ENCODE peak calls at places on chromosomes 7 and 10, in five cellular contexts. W is GM23338, C is neural progenitor cell, V is PC-3, O is GM23248. F is an unnamed sample. For H3F3A, the result is how much of the 10 kb centered on the place peaks cover.

GRCh38 chr7:43764807-43765491 is 6.5 kb downstream of the BLVRA start:
- DNase-seq in W (no peak), O (peak), V (peak), C (no peak), F (no peak)

GRCh38 chr10:21604651-21605050 is 70.6 kb downstream of the MLLT10 start:
- DNase-seq in O (no peak), C (no peak), W (no peak), V (no peak), F (no peak)

GRCh38 chr10:947051-947450 is 15.5 kb upstream of the LARP4B start:
- DNase-seq in W (no peak), O (no peak), V (no peak), C (no peak), F (no peak)

GRCh38 chr7:76108540-76109233 is 60.8 kb downstream of the MDH2 start:
- DNase-seq in V (peak), O (peak), W (no peak), C (no peak), F (no peak)

GRCh38 chr10:22893776-22894175 is 34.1 kb upstream of the ARMC3 start:
- DNase-seq in O (no peak), V (no peak), C (no peak), W (no peak), F (no peak)

GRCh38 chr7:152636436-152636835 is 39.5 kb downstream of the XRCC2 start:
- DNase-seq in C (no peak), O (no peak), V (no peak), W (no peak), F (no peak)

GRCh38 chr10:68342909-68343516 is 10.3 kb upstream of the PBLD start:
- DNase-seq in C (no peak), W (no peak), O (peak), V (peak), F (no peak)

GRCh38 chr10:114375082-114375481 is 29.2 kb downstream of the AFAP1L2 start:
- DNase-seq in C (no peak), O (no peak), V (peak), W (no peak), F (no peak)

GRCh38 chr10:132502544-132503300 is 34.9 kb upstream of the INPP5A start:
- DNase-seq in C (no peak), V (no peak), W (no peak), O (no peak), F (no peak)

GRCh38 chr10:69961864-69962745 is 90.5 kb upstream of the MACROH2A2 start:
- DNase-seq in O (no peak), W (no peak), C (no peak), V (no peak), F (no peak)

GRCh38 chr7:27149817-27150567 is 2.4 kb downstream of the HOXA3 start:
- DNase-seq in O (no peak), V (peak), C (no peak), W (no peak), F (no peak)

GRCh38 chr7:102236592-102237287 is 49.9 kb upstream of the SH2B2 start:
- DNase-seq in C (peak), V (peak), W (peak), O (peak), F (peak)

GRCh38 chr10:71725998-71726672 is 6.6 kb upstream of the C10orf105 start:
- DNase-seq in W (peak), C (peak), O (peak), V (peak), F (peak)

GRCh38 chr10:52864459-52865106 is 92.0 kb upstream of the MBL2 start:
- DNase-seq in C (peak), V (peak), W (peak), O (peak), F (peak)

GRCh38 chr7:99021941-99022560 is 121.9 kb downstream of the SMURF1 start:
- DNase-seq in W (no peak), C (no peak), V (peak), O (no peak), F (no peak)

GRCh38 chr10:31419394-31420063 is 100.5 kb downstream of the ZEB1 start:
- DNase-seq in V (peak), W (no peak), O (peak), C (no peak), F (no peak)

GRCh38 chr7:30082686-30083085 is 52.1 kb upstream of the MTURN start:
- DNase-seq in O (peak), W (no peak), C (no peak), V (no peak), F (no peak)

GRCh38 chr7:90312745-90313144 is 8.4 kb downstream of the FAM237B start:
- DNase-seq in V (peak), C (peak), W (peak), O (peak), F (no peak)

GRCh38 chr7:39979406-39980073 is 29.5 kb downstream of the CDK13 start:
- DNase-seq in C (no peak), W (no peak), O (no peak), V (no peak), F (no peak)

GRCh38 chr10:94963901-94964300 is 25.4 kb downstream of the CYP2C9 start:
- DNase-seq in V (peak), W (peak), O (peak), C (peak), F (peak)

GRCh38 chr7:123615344-123615743 is 13.7 kb downstream of the ASB15 start:
- DNase-seq in C (peak), O (peak), W (no peak), V (no peak), F (no peak)

GRCh38 chr10:112202561-112203241 is 19.1 kb upstream of the GPAM start:
- DNase-seq in V (peak), O (peak), W (no peak), C (no peak), F (no peak)

GRCh38 chr10:958856-959255 is 27.4 kb upstream of the LARP4B start:
- DNase-seq in O (no peak), V (no peak), W (no peak), C (no peak), F (no peak)

GRCh38 chr10:10498781-10499180 is 518.9 kb upstream of the CELF2 start:
- DNase-seq in C (no peak), W (no peak), O (peak), V (no peak), F (no peak)

GRCh38 chr7:108660465-108660864 is 90.8 kb downstream of the DNAJB9 start:
- DNase-seq in W (peak), V (peak), C (peak), O (peak), F (no peak)

GRCh38 chr10:77770081-77770867 is 132.7 kb upstream of the KCNMA1 start:
- DNase-seq in V (no peak), O (no peak), C (no peak), W (no peak), F (no peak)

GRCh38 chr7:74134117-74134539 is 40.0 kb upstream of the EIF4H start:
- DNase-seq in W (no peak), O (peak), C (no peak), V (no peak), F (no peak)

GRCh38 chr10:3525832-3526449 is 259.1 kb downstream of the KLF6 start:
- DNase-seq in C (no peak), O (peak), W (no peak), V (peak), F (no peak)

GRCh38 chr10:116888380-116889055 is 39.2 kb downstream of the ENO4 start:
- DNase-seq in O (peak), W (peak), V (peak), C (no peak), F (no peak)

GRCh38 chr7:151272410-151272809 is 23.9 kb upstream of the SMARCD3 start:
- DNase-seq in C (no peak), O (peak), W (no peak), V (no peak), F (no peak)

GRCh38 chr10:102040721-102041120 is 15.3 kb downstream of the ARMH3 start:
- DNase-seq in O (no peak), V (no peak), C (no peak), W (no peak), F (no peak)

GRCh38 chr10:110870823-110871235 is 899 bp upstream of the PDCD4 start:
- DNase-seq in W (no peak), V (no peak), O (peak), C (peak), F (no peak)

GRCh38 chr7:17965600-17965999 is 25.3 kb upstream of the SNX13 start:
- DNase-seq in C (no peak), W (no peak), O (peak), V (peak), F (no peak)

GRCh38 chr7:30029696-30030095 is 1.5 kb downstream of the PLEKHA8 start:
- DNase-seq in V (no peak), O (peak), C (peak), W (no peak), F (peak)

GRCh38 chr10:129952771-129953489 is 11.1 kb downstream of the EBF3 start:
- DNase-seq in V (no peak), W (no peak), C (peak), O (no peak), F (no peak)

GRCh38 chr10:30349967-30350735 is 1.1 kb upstream of the MTPAP start:
- DNase-seq in V (no peak), W (no peak), C (no peak), O (no peak), F (no peak)

GRCh38 chr10:108783897-108784296 is 1139.4 kb downstream of the XPNPEP1 start:
- DNase-seq in W (peak), O (peak), V (peak), C (peak), F (peak)

GRCh38 chr7:55133630-55134392 is 115.0 kb downstream of the EGFR start:
- DNase-seq in V (peak), W (no peak), C (no peak), O (peak), F (no peak)

GRCh38 chr7:80942261-80943041 is 23.6 kb upstream of the SEMA3C start:
- DNase-seq in C (no peak), W (peak), O (peak), V (peak), F (peak)

GRCh38 chr7:6385110-6385792 is 62.5 kb downstream of the DAGLB start:
- DNase-seq in O (peak), C (no peak), V (peak), W (no peak), F (no peak)

GRCh38 chr7:6385909-6386560 is 61.7 kb downstream of the DAGLB start:
- DNase-seq in V (no peak), C (no peak), W (no peak), O (no peak), F (no peak)

GRCh38 chr7:6389728-6390127 is 58.0 kb downstream of the DAGLB start:
- DNase-seq in V (no peak), W (no peak), C (no peak), O (no peak), F (no peak)

GRCh38 chr7:6386779-6387178 is 61.0 kb downstream of the DAGLB start:
- DNase-seq in V (no peak), W (no peak), C (no peak), O (no peak), F (no peak)

GRCh38 chr7:6387734-6388294 is 59.9 kb downstream of the DAGLB start:
- DNase-seq in C (no peak), O (no peak), W (no peak), V (no peak), F (no peak)
- H3F3A ChIP-seq in C (under half), O (half or more), W (under half), V (under half), F (under half)

GRCh38 chr10:42548254-42548653 is 90.1 kb downstream of the ZNF33B start:
- DNase-seq in O (no peak), V (no peak), W (no peak), C (no peak), F (no peak)

GRCh38 chr10:42544945-42545344 is 93.4 kb downstream of the ZNF33B start:
- DNase-seq in C (no peak), V (no peak), O (peak), W (no peak), F (no peak)

GRCh38 chr10:42549851-42550250 is 88.5 kb downstream of the ZNF33B start:
- DNase-seq in V (no peak), C (no peak), W (no peak), O (no peak), F (no peak)

GRCh38 chr10:42543840-42544372 is 94.5 kb downstream of the ZNF33B start:
- DNase-seq in C (no peak), V (no peak), O (no peak), W (no peak), F (no peak)
- TF ChIP-seq EZH2phosphoT487 in C (no peak), V (no peak), O (no peak), W (no peak), F (no peak)

GRCh38 chr10:96218826-96219225 is 52.5 kb downstream of the BLNK start:
- DNase-seq in C (no peak), O (no peak), V (no peak), W (no peak), F (no peak)

GRCh38 chr10:96216775-96217174 is 54.6 kb downstream of the BLNK start:
- DNase-seq in W (no peak), C (no peak), O (no peak), V (no peak), F (no peak)

GRCh38 chr10:96212911-96213310 is 58.5 kb downstream of the BLNK start:
- DNase-seq in W (no peak), V (no peak), O (no peak), C (no peak), F (no peak)

GRCh38 chr10:96222441-96222840 is 48.9 kb downstream of the BLNK start:
- DNase-seq in O (no peak), V (no peak), W (peak), C (no peak), F (peak)

GRCh38 chr10:96217711-96218110 is 53.7 kb downstream of the BLNK start:
- DNase-seq in O (no peak), C (no peak), V (no peak), W (no peak), F (no peak)
- TF ChIP-seq EZH2 in O (no peak), C (no peak), V (no peak), W (no peak), F (no peak)

DNA sequence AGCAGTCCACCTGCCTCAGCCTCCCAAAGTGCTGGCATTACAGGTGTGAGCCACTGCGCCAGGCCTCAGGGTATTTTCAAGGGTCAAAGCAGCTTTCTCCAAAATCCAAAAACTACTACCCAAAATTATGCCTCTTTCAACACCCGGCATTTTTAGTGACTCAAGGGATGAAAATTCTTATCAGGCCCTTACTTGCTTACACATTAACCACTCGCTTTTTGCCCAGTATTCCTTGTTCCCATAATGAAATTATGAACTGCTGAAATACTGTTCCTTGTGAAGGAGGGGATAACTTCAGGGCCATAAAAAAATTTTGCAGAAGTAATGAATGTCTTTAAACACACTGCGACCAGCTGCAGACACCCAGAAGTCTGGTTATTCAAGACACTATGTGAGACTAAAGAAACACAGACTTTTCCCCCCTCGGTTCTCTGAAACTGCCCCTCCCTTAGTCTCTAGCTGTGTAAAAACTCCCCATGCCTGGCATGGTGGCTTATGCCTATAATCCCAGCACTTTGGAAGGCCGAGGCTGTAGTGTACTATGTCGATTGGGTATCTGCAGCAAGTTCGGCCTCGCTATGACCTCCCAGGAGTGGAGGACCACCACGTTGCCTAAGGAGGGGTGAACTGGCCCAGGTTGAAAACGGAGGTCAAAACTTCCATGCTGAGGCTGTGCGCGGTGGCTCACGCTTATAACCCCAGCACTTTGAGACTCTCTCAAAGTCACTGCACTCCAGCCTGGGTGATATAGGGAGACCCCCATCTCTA is 12.0 kb downstream of the FXYD4 start:
- DNase-seq in C (no peak), V (no peak), O (peak), W (no peak), F (no peak)
- H3F3A ChIP-seq in C (under half), V (under half), O (under half), W (under half), F (half or more)

GRCh38 chr10:36677170-36677768 is 448.1 kb upstream of the ANKRD30A start:
- DNase-seq in O (peak), W (no peak), C (no peak), V (peak), F (no peak)

GRCh38 chr10:36671607-36672006 is 453.8 kb upstream of the ANKRD30A start:
- DNase-seq in C (no peak), O (peak), V (peak), W (no peak), F (no peak)

GRCh38 chr10:36675458-36675880 is 449.9 kb upstream of the ANKRD30A start:
- DNase-seq in C (no peak), V (peak), O (peak), W (no peak), F (no peak)

GRCh38 chr10:36679554-36679953 is 445.8 kb upstream of the ANKRD30A start:
- DNase-seq in V (no peak), C (no peak), O (no peak), W (no peak), F (no peak)

DNA sequence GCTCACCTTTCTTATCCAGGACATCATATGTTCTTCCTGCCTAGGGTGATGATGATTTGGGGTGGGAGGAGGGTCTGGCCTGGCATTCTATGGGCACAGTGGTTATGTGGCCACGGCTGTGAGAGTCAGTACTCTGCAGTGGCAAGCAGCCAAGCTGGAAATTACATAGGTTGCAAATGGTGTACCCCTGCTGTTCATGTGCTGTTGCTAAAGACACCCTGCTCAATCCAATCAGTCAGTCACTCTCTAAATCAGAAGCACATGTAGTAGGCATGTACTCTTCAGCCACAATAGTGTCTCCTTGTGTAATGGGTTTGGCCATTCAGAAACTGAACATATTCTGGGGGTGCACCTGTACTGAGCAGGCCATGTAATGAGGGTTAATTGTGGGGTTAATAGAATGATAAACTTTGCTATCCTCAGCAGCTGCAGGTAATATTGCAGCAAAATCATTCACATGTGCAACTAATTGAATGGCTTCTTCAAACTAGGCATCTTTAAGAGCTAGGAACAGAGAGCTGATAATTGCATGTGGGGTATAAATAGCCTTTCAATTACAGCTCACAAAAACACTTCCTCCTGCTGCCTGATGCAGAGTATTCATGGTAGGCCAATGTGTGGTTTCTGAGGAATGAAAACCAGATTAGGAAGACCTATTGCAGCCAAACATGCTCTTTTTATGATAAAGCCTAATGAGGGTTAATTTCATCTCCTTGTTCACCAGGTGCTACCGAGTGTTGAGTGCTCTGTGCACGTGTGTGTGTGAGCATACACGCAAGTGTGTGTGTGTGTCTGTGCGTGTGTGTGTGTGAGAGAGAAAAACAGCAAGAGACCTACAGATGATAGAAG is 448.9 kb upstream of the ANKRD30A start:
- DNase-seq in V (peak), C (no peak), W (no peak), O (peak), F (no peak)
- TF ChIP-seq EZH2phosphoT487 in V (no peak), C (no peak), W (no peak), O (no peak), F (no peak)

DNA sequence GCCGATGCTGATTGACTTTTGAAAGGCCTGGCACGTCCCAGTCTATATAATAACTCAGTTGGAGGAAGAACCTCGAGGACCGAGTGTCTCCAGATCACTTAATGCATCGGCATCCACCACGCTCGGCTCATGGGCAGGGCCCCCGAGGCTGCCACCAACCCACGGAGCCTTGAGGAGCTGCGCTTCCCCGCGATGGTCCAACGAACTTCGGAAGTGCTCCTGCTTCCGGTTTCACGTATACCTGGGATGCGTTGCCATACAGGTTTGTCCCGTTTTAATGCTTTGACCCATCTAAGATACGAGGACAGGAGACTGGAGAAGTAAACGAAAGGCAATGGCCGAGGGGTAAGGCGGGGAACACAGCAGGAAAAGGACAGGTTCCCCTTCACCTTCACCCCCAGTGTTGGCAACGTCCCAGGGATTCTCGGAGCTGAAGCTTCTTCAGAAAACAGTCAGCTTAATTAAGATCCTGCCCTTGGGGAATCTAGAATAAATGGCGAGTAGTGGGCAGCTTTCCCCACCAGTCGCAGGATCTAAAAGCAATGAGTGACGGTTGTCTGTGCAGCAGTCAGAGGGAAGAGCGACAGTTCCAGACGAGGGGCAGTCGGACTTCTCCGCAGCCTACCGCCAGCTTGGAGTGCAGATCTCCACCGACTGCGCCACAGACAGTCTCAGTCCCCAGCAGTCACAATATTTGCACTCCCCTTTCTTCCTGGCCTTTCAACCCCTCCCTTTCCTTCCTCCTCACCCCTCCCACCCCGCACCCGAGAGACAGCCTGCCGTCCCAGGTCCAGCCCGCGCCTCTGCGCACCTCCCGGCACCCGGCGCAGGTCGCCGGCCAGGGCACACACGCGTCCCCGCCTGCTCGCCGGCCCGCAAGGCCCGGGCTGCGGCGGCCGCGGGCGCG is 10.7 kb upstream of the SP8 start:
- DNase-seq in V (no peak), W (peak), O (no peak), C (peak), F (peak)
- TF ChIP-seq EZH2 in V (peak), W (peak), O (no peak), C (no peak), F (no peak)

GRCh38 chr10:93440591-93441012 is 41.5 kb downstream of the MYOF start:
- DNase-seq in O (peak), C (no peak), W (no peak), V (no peak), F (no peak)
- H3F3A ChIP-seq in O (half or more), C (under half), W (under half), V (under half), F (under half)

GRCh38 chr10:91493313-91493712 is 83.2 kb downstream of the HECTD2 start:
- DNase-seq in W (peak), C (peak), V (peak), O (peak), F (peak)
- TF ChIP-seq EZH2phosphoT487 in W (no peak), C (no peak), V (no peak), O (no peak), F (no peak)